ENCODE peak calls at places on chromosomes 6 and 20, in ten cellular contexts. F is psoas muscle, M is mesothelial cell of epicardium, U is AG10803, S is neural crest cell, J is astrocyte of the cerebellum, K is right lobe of liver, B is fibroblast of lung, X is brain microvascular endothelial cell, N is RWPE1. V is an unnamed sample.

GRCh38 chr6:52271852-52272460 is 12.6 kb downstream of the MCM3 start:
- DNase-seq in M (no peak), B (no peak), J (no peak), K (no peak), F (no peak), S (no peak), N (no peak), U (no peak), X (no peak), V (no peak)

GRCh38 chr20:14566505-14566904 is 229.1 kb upstream of the FLRT3 start:
- DNase-seq in M (no peak), F (no peak), J (no peak), X (no peak), S (no peak), K (no peak), U (peak; percentile 91), N (no peak), B (peak; percentile 19), V (no peak)

GRCh38 chr20:2701671-2702081 is 9.1 kb downstream of the EBF4 start:
- DNase-seq in N (no peak), M (no peak), F (no peak), K (no peak), S (no peak), J (no peak), B (no peak), U (no peak), X (no peak), V (no peak)

GRCh38 chr6:105620878-105621277 is 218.0 kb upstream of the PREP start:
- DNase-seq in U (no peak), X (peak; percentile 10), N (no peak), B (no peak), S (no peak), F (no peak), K (no peak), J (no peak), M (no peak), V (no peak)

GRCh38 chr6:29552512-29553051 is 7.0 kb downstream of the UBD start:
- DNase-seq in J (peak; percentile 36), S (no peak), X (peak; percentile 78), B (peak; percentile 81), K (no peak), U (peak; percentile 66), N (peak; percentile 64), F (no peak), M (no peak), V (peak; percentile 50)

GRCh38 chr20:44810391-44811149 is at the start of gene RIMS4:
- DNase-seq in B (no peak), K (no peak), M (no peak), J (no peak), S (peak; percentile 20), U (no peak), X (no peak), F (no peak), N (no peak), V (no peak)

GRCh38 chr6:168101201-168102092 is 22.4 kb upstream of the FRMD1 start:
- DNase-seq in B (no peak), U (no peak), N (no peak), J (no peak), X (no peak), F (peak; percentile 14), K (peak; percentile 10), M (no peak), S (no peak), V (no peak)

GRCh38 chr6:22221630-22222029 is 75.2 kb downstream of the PRL start:
- DNase-seq in B (no peak), F (no peak), K (no peak), M (no peak), J (no peak), S (no peak), X (no peak), N (peak; percentile 68), U (no peak), V (no peak)

GRCh38 chr6:28589234-28589951 is 63.7 kb downstream of the GPX5 start:
- DNase-seq in K (no peak), F (no peak), N (peak; percentile 61), B (peak; percentile 91), X (peak; percentile 98), S (peak; percentile 61), J (peak; percentile 78), U (peak; percentile 88), M (no peak), V (peak; percentile 65)

GRCh38 chr20:14523090-14523489 is 185.7 kb upstream of the FLRT3 start:
- DNase-seq in U (no peak), F (no peak), K (no peak), J (no peak), B (no peak), X (no peak), S (no peak), N (peak; percentile 52), M (no peak), V (no peak)

DNA sequence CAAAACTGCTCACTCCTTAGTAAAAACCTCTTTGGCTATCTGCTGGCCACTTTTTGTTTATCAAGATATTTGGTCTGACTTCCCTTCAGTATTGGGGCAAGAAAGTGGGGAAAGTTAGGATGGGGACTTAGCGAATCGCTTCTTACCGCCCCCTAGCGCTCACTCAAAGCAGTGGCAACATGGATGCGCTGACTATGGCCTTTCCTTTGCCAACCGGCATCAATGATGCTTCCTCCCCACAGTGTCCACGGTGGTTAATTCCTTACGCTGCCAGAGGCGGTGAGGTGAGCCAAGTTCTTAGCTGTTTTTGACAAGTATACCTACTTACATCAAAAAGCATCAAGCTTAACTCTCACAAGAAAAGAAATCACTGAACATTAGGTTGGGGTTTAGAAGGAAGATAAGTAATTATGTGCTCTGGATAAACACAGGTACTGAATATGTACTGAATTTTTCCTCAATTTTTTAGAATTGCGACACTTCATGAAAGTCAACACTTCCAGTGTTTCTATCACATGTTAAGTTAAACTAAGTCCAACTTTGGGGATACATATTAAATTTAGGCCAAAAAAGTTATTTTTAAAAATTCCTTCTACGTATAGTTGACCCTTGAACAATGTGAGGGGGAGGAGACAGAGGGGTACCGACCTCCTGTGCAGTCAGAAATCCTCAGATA is 86.7 kb downstream of the GMDS start:
- DNase-seq in X (no peak), B (peak; percentile 29), M (no peak), N (peak; percentile 4), F (no peak), J (no peak), S (peak; percentile 27), U (peak; percentile 13), K (no peak), V (no peak)
- TF ChIP-seq CTCF in X (peak; percentile 72), B (peak; percentile 41), M (peak; percentile 46), N (peak; percentile 20), F (no peak), J (peak; percentile 65), S (peak; percentile 69), U (peak; percentile 48), K (peak; percentile 31), V (peak; percentile 20)

DNA sequence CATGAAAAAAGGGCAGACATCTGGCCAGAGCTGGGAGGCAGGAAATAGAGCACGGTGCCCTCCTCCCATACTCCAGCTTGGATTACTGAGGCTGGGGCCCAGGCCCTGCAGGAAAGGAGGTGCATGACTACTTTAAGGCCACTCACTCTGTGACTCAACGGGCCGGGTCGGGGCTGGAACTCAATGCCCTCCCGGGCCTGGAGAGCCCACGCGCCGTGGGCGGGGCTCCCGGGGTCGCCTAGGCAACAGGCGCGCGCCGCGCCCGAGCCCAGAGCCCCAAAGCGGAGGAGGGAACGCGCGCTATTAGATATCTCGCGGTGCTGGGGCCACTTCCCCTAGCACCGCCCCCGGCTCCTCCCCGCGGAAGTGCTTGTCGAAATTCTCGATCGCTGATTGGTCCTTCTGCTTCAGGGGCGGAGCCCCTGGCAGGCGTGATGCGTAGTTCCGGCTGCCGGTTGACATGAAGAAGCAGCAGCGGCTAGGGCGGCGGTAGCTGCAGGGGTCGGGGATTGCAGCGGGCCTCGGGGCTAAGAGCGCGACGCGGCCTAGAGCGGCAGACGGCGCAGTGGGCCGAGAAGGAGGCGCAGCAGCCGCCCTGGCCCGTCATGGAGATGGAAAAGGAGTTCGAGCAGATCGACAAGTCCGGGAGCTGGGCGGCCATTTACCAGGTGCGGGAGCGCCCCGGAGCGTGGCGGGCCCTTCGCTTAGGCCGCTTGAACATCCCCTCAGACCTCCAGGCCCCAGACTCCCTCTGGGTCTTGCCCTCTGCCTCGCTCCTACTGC is at the start of gene PTPN1:
- DNase-seq in M (peak; percentile 99), U (peak; percentile 98), S (peak; percentile 98), X (peak; percentile 98), N (peak; percentile 100), J (peak; percentile 97), B (peak; percentile 99), K (peak; percentile 98), F (peak; percentile 99), V (peak; percentile 95)
- TF ChIP-seq CTCF in M (no peak), U (peak; percentile 11), S (peak; percentile 7), X (peak; percentile 42), N (no peak), J (no peak), B (no peak), K (no peak), F (no peak), V (no peak)

GRCh38 chr6:43772571-43773049 is 2.6 kb downstream of the VEGFA start:
- DNase-seq in M (no peak), U (no peak), X (no peak), J (no peak), B (peak; percentile 46), K (no peak), S (peak; percentile 39), N (no peak), F (no peak), V (no peak)
- TF ChIP-seq CTCF in M (no peak), U (peak; percentile 22), X (no peak), J (peak; percentile 37), B (no peak), K (no peak), S (no peak), N (no peak), F (no peak), V (no peak)

GRCh38 chr20:64050261-64051032 is 1.0 kb upstream of the SOX18 start:
- DNase-seq in N (no peak), B (no peak), U (no peak), S (no peak), K (no peak), F (no peak), M (no peak), J (no peak), X (no peak), V (no peak)

GRCh38 chr20:64049060-64049886 is at the start of gene SOX18:
- DNase-seq in K (peak; percentile 67), U (no peak), N (no peak), B (peak; percentile 26), F (no peak), M (no peak), S (no peak), J (no peak), X (no peak), V (no peak)

GRCh38 chr20:64051033-64051452 is 1.6 kb upstream of the SOX18 start:
- DNase-seq in U (no peak), N (no peak), F (no peak), X (no peak), B (no peak), K (no peak), S (no peak), J (no peak), M (no peak), V (no peak)

GRCh38 chr20:64048402-64049044 is 916 bp downstream of the SOX18 start:
- DNase-seq in N (no peak), F (no peak), B (no peak), K (no peak), J (no peak), M (no peak), S (no peak), X (no peak), U (no peak), V (no peak)

DNA sequence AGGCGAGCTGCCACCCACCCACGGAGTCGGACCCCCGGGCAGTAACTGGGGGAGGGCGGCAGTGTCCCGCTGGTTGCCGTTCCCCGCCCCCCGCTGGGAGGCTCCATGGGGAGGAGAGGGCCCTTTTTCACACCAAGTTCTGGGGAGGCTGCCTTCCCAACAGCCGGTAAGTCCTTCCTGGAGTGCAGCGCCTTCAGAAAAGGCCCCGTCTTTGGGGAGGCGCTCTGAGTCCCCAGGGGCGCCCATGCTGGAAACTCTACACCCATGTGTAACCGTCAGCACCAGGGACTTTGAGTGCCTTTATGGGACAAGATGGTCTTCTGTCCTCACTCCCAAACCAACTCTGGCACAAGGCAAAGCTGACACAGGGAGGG is 435 bp upstream of the SOX18 start:
- DNase-seq in B (no peak), X (no peak), S (no peak), F (no peak), U (no peak), N (no peak), J (no peak), M (no peak), K (no peak), V (no peak)
- TF ChIP-seq CTCF in B (no peak), X (no peak), S (no peak), F (no peak), U (no peak), N (no peak), J (no peak), M (no peak), K (no peak), V (no peak)